ENCODE peak calls at places on chromosomes 7 and 10, in nine cellular contexts. A is AML-193; O is NAMALWA; C is NCI-H1105 treated with DMSO at 0.1 percent for 48 hours; X is esophagus squamous epithelium; R is stimulated activated CD8-positive, alpha-beta memory T cell treated with anti-CD3 and anti-CD28 coated beads, Interleukin-12 subunit alpha, Interleukin-12 subunit beta, amount 100 ng/mL, for 4 hours; D is stimulated activated effector memory CD8-positive, alpha-beta T cell treated with anti-CD3 and anti-CD28 coated beads, Interleukin-12 subunit alpha, Interleukin-12 subunit beta, amount 100 ng/mL, for 72 hours; S is T47D; Z is fibroblast of mammary gland. G is an unnamed sample.

GRCh38 chr7:108026647-108027046 is 23.7 kb upstream of the LAMB1 start:
- DNase-seq in A (no peak), O (no peak), C (peak; percentile 10), X (no peak), R (no peak), D (no peak), S (no peak), Z (peak; percentile 19), G (no peak)

GRCh38 chr10:132631348-132631735 is 93.8 kb downstream of the INPP5A start:
- DNase-seq in A (no peak), O (no peak), C (no peak), X (no peak), R (no peak), D (no peak), S (no peak), Z (peak; percentile 18), G (peak; percentile 91)

GRCh38 chr7:156932006-156932405 is 17.5 kb upstream of the NOM1 start:
- DNase-seq in A (no peak), O (no peak), C (no peak), X (no peak), R (no peak), D (no peak), S (peak; percentile 46), Z (peak; percentile 32), G (no peak)

GRCh38 chr10:87817291-87817872 is 644 bp downstream of the ATAD1 start:
- DNase-seq in A (peak; percentile 13), O (peak; percentile 70), C (peak; percentile 4), X (no peak), R (no peak), D (no peak), S (no peak), Z (no peak), G (no peak)

GRCh38 chr10:70114902-70115301 is 17.7 kb downstream of the AIFM2 start:
- DNase-seq in A (no peak), O (no peak), C (no peak), X (no peak), R (no peak), D (no peak), S (peak; percentile 10), Z (no peak), G (no peak)

GRCh38 chr7:45196374-45196773 is 38.8 kb downstream of the RAMP3 start:
- DNase-seq in A (no peak), O (no peak), C (no peak), X (no peak), R (no peak), D (peak; percentile 73), S (no peak), Z (no peak), G (no peak)

GRCh38 chr10:13893926-13894325 is 307.2 kb downstream of the PRPF18 start:
- DNase-seq in A (no peak), O (no peak), C (no peak), X (no peak), R (no peak), D (no peak), S (peak; percentile 40), Z (no peak), G (no peak)

GRCh38 chr10:59002011-59002410 is 174.4 kb upstream of the PHYHIPL start:
- DNase-seq in A (no peak), O (no peak), C (no peak), X (no peak), R (no peak), D (no peak), S (no peak), Z (no peak), G (no peak)

GRCh38 chr10:23540401-23540800 is 101.5 kb downstream of the OTUD1 start:
- DNase-seq in A (peak; percentile 83), O (peak; percentile 13), C (no peak), X (no peak), R (no peak), D (no peak), S (no peak), Z (no peak), G (no peak)

G was measured in cerebellar cortex.